ENCODE peak calls at places on chromosomes 6 and 20, in six cellular contexts. L is endothelial cell of umbilical vein; Y is CD8-positive, alpha-beta memory T cell; M is transverse colon; C is neuronal stem cell; W is SK-N-MC. E is an unnamed sample.

GRCh38 chr6:92538296-92538695 is 881.1 kb downstream of the EPHA7 start:
- DNase-seq in C (peak; percentile 1), W (no peak), L (peak; percentile 73), M (no peak), Y (no peak), E (no peak)

GRCh38 chr6:22664968-22665367 is 95.6 kb downstream of the HDGFL1 start:
- DNase-seq in M (no peak), C (no peak), Y (no peak), L (no peak), W (no peak), E (no peak)

GRCh38 chr20:3557237-3557636 is 86.4 kb downstream of the ATRN start:
- DNase-seq in Y (no peak), W (no peak), L (no peak), M (no peak), C (no peak), E (no peak)

GRCh38 chr6:147728903-147729302 is 220.4 kb downstream of the SAMD5 start:
- DNase-seq in L (no peak), Y (no peak), W (no peak), M (no peak), C (no peak), E (no peak)

GRCh38 chr20:6006603-6006949 is 47.3 kb downstream of the LRRN4 start:
- DNase-seq in M (no peak), Y (no peak), W (no peak), C (no peak), L (peak; percentile 13), E (no peak)

GRCh38 chr20:35395728-35396127 is 16.0 kb downstream of the UQCC1 start:
- DNase-seq in M (no peak), L (peak; percentile 48), W (no peak), Y (no peak), C (no peak), E (no peak)

GRCh38 chr6:89145962-89146747 is at the start of gene PM20D2:
- DNase-seq in C (peak; percentile 56), L (peak; percentile 63), Y (peak; percentile 68), M (peak; percentile 77), W (no peak), E (peak; percentile 83)

GRCh38 chr6:108407952-108408351 is 113.1 kb downstream of the AFG1L start:
- DNase-seq in W (no peak), Y (no peak), M (no peak), L (no peak), C (no peak), E (no peak)

GRCh38 chr6:138944412-138944811 is 43.6 kb downstream of the REPS1 start:
- DNase-seq in L (peak; percentile 31), W (no peak), M (no peak), C (no peak), Y (no peak), E (no peak)

GRCh38 chr6:136037246-136037884 is 185.9 kb downstream of the PDE7B start:
- DNase-seq in C (no peak), Y (no peak), L (peak; percentile 81), M (no peak), W (no peak), E (peak; percentile 21)

GRCh38 chr20:5100684-5101347 is 18.9 kb downstream of the PCNA start:
- DNase-seq in L (peak; percentile 74), M (peak; percentile 81), C (peak; percentile 48), W (no peak), Y (peak; percentile 66), E (peak; percentile 78)

GRCh38 chr20:15818651-15819071 is 754.6 kb downstream of the KIF16B start:
- DNase-seq in L (no peak), W (no peak), C (no peak), M (no peak), Y (no peak), E (no peak)

GRCh38 chr6:152943260-152943897 is 39.5 kb downstream of the FBXO5 start:
- DNase-seq in W (no peak), M (no peak), L (no peak), Y (no peak), C (no peak), E (no peak)

DNA sequence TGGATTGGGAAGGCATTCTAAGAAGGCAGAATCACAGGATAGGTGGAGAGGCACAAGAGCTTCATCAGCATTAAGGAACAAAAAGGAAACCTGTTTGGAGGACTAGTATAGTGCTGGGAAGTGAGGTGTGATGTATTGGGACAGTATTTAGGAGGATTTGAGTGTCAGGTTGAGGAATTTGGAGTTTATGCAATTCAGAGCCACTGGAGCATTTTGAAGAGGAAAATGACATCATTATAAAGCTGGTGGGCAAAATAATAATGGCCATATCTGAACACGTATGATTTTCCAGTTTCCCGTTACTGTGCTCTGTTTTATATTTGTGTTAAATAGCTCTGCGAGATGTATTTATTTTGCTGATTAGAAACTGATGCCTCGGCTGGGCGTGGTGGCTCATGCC is 14.2 kb downstream of the NDUFAF5 start:
- DNase-seq in C (no peak), Y (no peak), W (no peak), M (no peak), L (no peak), E (no peak)
- H3K36me3 ChIP-seq in C (peaks cover 98% of the 10 kb centered on the region), Y (peaks cover 50% of the 10 kb centered on the region), W (peaks cover 84% of the 10 kb centered on the region), M (peaks cover 70% of the 10 kb centered on the region), L (peaks cover 29% of the 10 kb centered on the region), E (no peaks in the 10 kb centered on the region)

DNA sequence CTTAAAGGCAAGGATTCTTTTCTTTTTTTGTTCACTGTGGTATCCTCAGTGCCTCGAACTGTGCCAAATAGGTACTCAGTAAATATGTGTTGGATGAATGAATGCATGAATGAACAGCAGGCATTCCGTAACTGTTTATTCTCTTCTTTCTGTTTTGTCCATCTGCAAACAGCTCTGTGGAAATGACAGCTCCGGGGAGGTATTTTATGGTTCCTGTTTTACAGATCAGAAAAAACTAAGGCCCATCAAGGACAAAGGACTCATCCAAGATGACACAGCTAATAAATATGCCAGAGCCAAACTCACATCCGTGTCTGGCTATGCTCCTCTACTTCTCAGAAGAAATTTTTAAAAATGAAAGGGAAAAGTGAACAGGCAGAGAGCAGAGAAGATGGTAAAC is 21.0 kb downstream of the JPH2 start:
- DNase-seq in M (no peak), W (no peak), C (no peak), Y (no peak), L (no peak), E (no peak)
- H3K4me3 ChIP-seq in M (no peak overlapping the region), W (peak overlapping the region; percentile 33), C (no peak overlapping the region), Y (no peak overlapping the region), L (no peak overlapping the region), E (no peak overlapping the region)

DNA sequence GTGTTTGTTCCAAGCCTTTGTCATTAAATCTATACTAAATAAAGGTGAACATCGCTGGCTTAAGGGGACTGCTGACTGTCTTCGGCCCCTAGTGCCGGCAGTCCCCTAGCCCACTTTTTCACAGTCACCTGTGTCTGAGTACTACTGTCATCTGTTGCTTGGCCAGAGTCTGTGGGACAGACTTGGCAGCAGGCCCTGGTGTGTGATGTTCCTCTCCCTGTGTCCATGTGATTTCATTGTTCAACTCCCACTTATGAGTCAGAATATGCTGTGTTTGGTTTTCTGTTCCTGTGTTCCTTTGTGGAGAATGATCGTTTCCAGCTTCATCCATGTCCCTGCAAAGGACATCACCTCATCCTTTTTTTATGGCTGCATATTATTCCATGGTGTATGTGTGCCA is 133.4 kb downstream of the HAO1 start:
- DNase-seq in W (no peak), L (no peak), M (no peak), C (no peak), Y (no peak), E (no peak)
- H3K9me3 ChIP-seq in W (no peaks in the 10 kb centered on the region), L (no peaks in the 10 kb centered on the region), M (no peaks in the 10 kb centered on the region), C (peaks cover 2% of the 10 kb centered on the region), Y (no peaks in the 10 kb centered on the region), E (no peaks in the 10 kb centered on the region)

GRCh38 chr20:53569005-53569404 is 24.6 kb downstream of the ZNF217 start:
- DNase-seq in C (no peak), W (no peak), Y (no peak), L (no peak), M (no peak), E (no peak)
- H3K36me3 ChIP-seq in C (peaks cover 91% of the 10 kb centered on the region), W (peaks cover 29% of the 10 kb centered on the region), Y (peaks cover 32% of the 10 kb centered on the region), L (peaks cover 17% of the 10 kb centered on the region), M (peaks cover 46% of the 10 kb centered on the region), E (no peaks in the 10 kb centered on the region)

GRCh38 chr6:41371461-41371991 is 36.1 kb downstream of the NCR2 start:
- DNase-seq in Y (no peak), W (no peak), M (peak; percentile 38), C (peak; percentile 59), L (peak; percentile 33), E (peak; percentile 67)
- H3K4me3 ChIP-seq in Y (no peak overlapping the region), W (no peak overlapping the region), M (no peak overlapping the region), C (peak overlapping the region; percentile 13), L (no peak overlapping the region), E (peak overlapping the region; percentile 35)

GRCh38 chr6:21337263-21337662 is 256.3 kb upstream of the SOX4 start:
- DNase-seq in M (no peak), L (no peak), Y (no peak), C (no peak), W (no peak), E (no peak)
- H3K9me3 ChIP-seq in M (no peaks in the 10 kb centered on the region), L (no peaks in the 10 kb centered on the region), Y (no peaks in the 10 kb centered on the region), C (no peaks in the 10 kb centered on the region), W (no peaks in the 10 kb centered on the region), E (no peaks in the 10 kb centered on the region)

GRCh38 chr6:80021591-80021990 is 17.1 kb downstream of the TTK start:
- DNase-seq in W (no peak), L (no peak), M (no peak), C (no peak), Y (no peak), E (no peak)

GRCh38 chr6:80021131-80021530 is 16.7 kb downstream of the TTK start:
- DNase-seq in L (no peak), C (no peak), Y (no peak), W (no peak), M (no peak), E (no peak)

GRCh38 chr6:80022803-80023202 is 18.4 kb downstream of the TTK start:
- DNase-seq in L (peak; percentile 65), Y (no peak), W (no peak), M (no peak), C (no peak), E (no peak)

GRCh38 chr6:80020381-80021120 is 16.1 kb downstream of the TTK start:
- DNase-seq in Y (no peak), W (no peak), L (no peak), C (no peak), M (no peak), E (no peak)
- H3K36me3 ChIP-seq in Y (no peaks in the 10 kb centered on the region), W (peaks cover 76% of the 10 kb centered on the region), L (peaks cover 8% of the 10 kb centered on the region), C (peaks cover 89% of the 10 kb centered on the region), M (no peaks in the 10 kb centered on the region), E (no peaks in the 10 kb centered on the region)

DNA sequence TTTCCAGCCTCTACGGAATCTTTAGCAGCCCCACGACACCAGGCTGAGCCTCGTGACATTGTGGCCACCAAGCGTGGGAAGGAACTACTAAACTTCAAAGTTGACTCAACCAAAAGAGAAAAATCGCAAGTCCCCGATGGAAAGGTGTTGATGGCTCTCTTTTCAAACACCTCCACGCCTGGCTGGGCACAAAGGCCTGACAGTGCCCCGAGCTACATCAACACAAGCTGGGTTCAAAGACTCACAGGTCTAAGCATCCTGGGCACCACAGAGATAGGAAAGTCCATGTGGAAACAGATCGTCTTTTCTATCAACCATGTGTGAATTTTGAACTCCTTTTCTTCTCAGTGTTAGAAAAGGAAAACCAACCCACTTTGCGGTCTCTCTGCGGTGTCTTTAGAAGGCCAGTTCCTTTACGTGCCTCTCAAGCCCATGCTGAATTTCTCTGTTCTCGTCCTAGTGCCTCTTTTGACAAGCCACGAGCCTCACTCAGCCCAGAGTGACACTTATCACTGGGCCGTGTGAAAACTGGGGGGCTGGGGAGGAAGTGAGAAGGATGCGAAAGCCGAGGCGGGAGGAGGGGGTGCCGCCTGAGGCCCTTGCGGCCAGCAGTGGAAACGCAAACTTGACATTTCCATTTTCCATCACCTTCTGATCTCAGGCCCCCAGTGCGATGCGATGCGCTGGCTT is 59.4 kb downstream of the GFOD1 start:
- DNase-seq in Y (peak; percentile 53), L (peak; percentile 61), M (peak; percentile 59), C (no peak), W (no peak), E (peak; percentile 88)
- H3K4me3 ChIP-seq in Y (peak overlapping the region; percentile 42), L (no peak overlapping the region), M (no peak overlapping the region), C (no peak overlapping the region), W (no peak overlapping the region), E (peak overlapping the region; percentile 26)

GRCh38 chr6:162068340-162068739 is 659.2 kb downstream of the PRKN start:
- DNase-seq in M (no peak), L (no peak), W (no peak), C (no peak), Y (no peak), E (no peak)
- H3K9me3 ChIP-seq in M (no peaks in the 10 kb centered on the region), L (no peaks in the 10 kb centered on the region), W (no peaks in the 10 kb centered on the region), C (no peaks in the 10 kb centered on the region), Y (no peaks in the 10 kb centered on the region), E (no peaks in the 10 kb centered on the region)

E was measured in Peyer's patch.